ENCODE peak calls at places on chromosomes 2 and 18, in nine cellular contexts. One of them, this sample, is unnamed. For H3K36me3, the result is how much of the 10 kb centered on the place peaks cover.

GRCh38 chr2:30026091-30027055 is 105.0 kb upstream of the ALK start:
- DNase-seq in K562: peak
- DNase-seq in HepG2: peak
- DNase-seq in CD8-positive, alpha-beta T cell: no peak
- DNase-seq in IMR-90: peak
- DNase-seq in right lobe of liver: peak
- DNase-seq in neural progenitor cell: peak
- DNase-seq in brain microvascular endothelial cell: peak
- DNase-seq in Peyer's patch: no peak
- DNase-seq in this sample: peak

GRCh38 chr2:85754313-85755095 is 713 bp downstream of the ATOH8 start:
- DNase-seq in K562: no peak
- DNase-seq in HepG2: peak
- DNase-seq in CD8-positive, alpha-beta T cell: no peak
- DNase-seq in IMR-90: peak
- DNase-seq in right lobe of liver: peak
- DNase-seq in neural progenitor cell: peak
- DNase-seq in brain microvascular endothelial cell: no peak
- DNase-seq in Peyer's patch: no peak
- DNase-seq in this sample: peak

GRCh38 chr2:46122318-46122970 is 174.8 kb upstream of the EPAS1 start:
- DNase-seq in K562: no peak
- DNase-seq in HepG2: no peak
- DNase-seq in CD8-positive, alpha-beta T cell: no peak
- DNase-seq in IMR-90: no peak
- DNase-seq in right lobe of liver: no peak
- DNase-seq in neural progenitor cell: no peak
- DNase-seq in brain microvascular endothelial cell: no peak
- DNase-seq in Peyer's patch: no peak
- DNase-seq in this sample: peak

GRCh38 chr2:235611337-235611736 is 117.5 kb downstream of the AGAP1 start:
- DNase-seq in K562: no peak
- DNase-seq in HepG2: no peak
- DNase-seq in CD8-positive, alpha-beta T cell: no peak
- DNase-seq in IMR-90: no peak
- DNase-seq in right lobe of liver: no peak
- DNase-seq in neural progenitor cell: no peak
- DNase-seq in brain microvascular endothelial cell: no peak
- DNase-seq in Peyer's patch: no peak
- DNase-seq in this sample: no peak

GRCh38 chr2:118134650-118135049 is 46.4 kb downstream of the INSIG2 start:
- DNase-seq in K562: no peak
- DNase-seq in HepG2: no peak
- DNase-seq in CD8-positive, alpha-beta T cell: no peak
- DNase-seq in IMR-90: no peak
- DNase-seq in right lobe of liver: no peak
- DNase-seq in neural progenitor cell: no peak
- DNase-seq in brain microvascular endothelial cell: no peak
- DNase-seq in Peyer's patch: no peak
- DNase-seq in this sample: no peak

GRCh38 chr2:121976912-121977311 is 221.5 kb downstream of the TSN start:
- DNase-seq in K562: no peak
- DNase-seq in HepG2: no peak
- DNase-seq in CD8-positive, alpha-beta T cell: no peak
- DNase-seq in IMR-90: no peak
- DNase-seq in right lobe of liver: no peak
- DNase-seq in neural progenitor cell: no peak
- DNase-seq in brain microvascular endothelial cell: no peak
- DNase-seq in Peyer's patch: no peak
- DNase-seq in this sample: no peak

GRCh38 chr2:234331966-234332365 is 164.9 kb downstream of the ARL4C start:
- DNase-seq in K562: no peak
- DNase-seq in HepG2: no peak
- DNase-seq in CD8-positive, alpha-beta T cell: no peak
- DNase-seq in IMR-90: no peak
- DNase-seq in right lobe of liver: no peak
- DNase-seq in neural progenitor cell: no peak
- DNase-seq in brain microvascular endothelial cell: no peak
- DNase-seq in Peyer's patch: no peak
- DNase-seq in this sample: no peak

GRCh38 chr18:28040216-28040615 is 136.7 kb downstream of the CDH2 start:
- DNase-seq in K562: no peak
- DNase-seq in HepG2: no peak
- DNase-seq in CD8-positive, alpha-beta T cell: no peak
- DNase-seq in IMR-90: no peak
- DNase-seq in right lobe of liver: no peak
- DNase-seq in neural progenitor cell: no peak
- DNase-seq in brain microvascular endothelial cell: no peak
- DNase-seq in Peyer's patch: no peak
- DNase-seq in this sample: no peak

GRCh38 chr18:57437782-57438668 is 2.9 kb downstream of the ONECUT2 start:
- DNase-seq in K562: no peak
- DNase-seq in HepG2: peak
- DNase-seq in CD8-positive, alpha-beta T cell: no peak
- DNase-seq in IMR-90: peak
- DNase-seq in right lobe of liver: peak
- DNase-seq in neural progenitor cell: peak
- DNase-seq in brain microvascular endothelial cell: peak
- DNase-seq in Peyer's patch: no peak
- DNase-seq in this sample: peak

GRCh38 chr2:120237491-120237902 is 14.3 kb upstream of the TMEM185B start:
- DNase-seq in K562: peak
- DNase-seq in HepG2: no peak
- DNase-seq in CD8-positive, alpha-beta T cell: no peak
- DNase-seq in IMR-90: peak
- DNase-seq in right lobe of liver: no peak
- DNase-seq in neural progenitor cell: peak
- DNase-seq in brain microvascular endothelial cell: peak
- DNase-seq in Peyer's patch: no peak
- DNase-seq in this sample: no peak

GRCh38 chr2:85548608-85548900 is 9.6 kb downstream of the MAT2A start:
- DNase-seq in K562: no peak
- DNase-seq in HepG2: no peak
- DNase-seq in CD8-positive, alpha-beta T cell: no peak
- DNase-seq in IMR-90: no peak
- DNase-seq in right lobe of liver: no peak
- DNase-seq in neural progenitor cell: no peak
- DNase-seq in brain microvascular endothelial cell: no peak
- DNase-seq in Peyer's patch: no peak
- DNase-seq in this sample: no peak

GRCh38 chr18:36354989-36355388 is 57.5 kb downstream of the FHOD3 start:
- DNase-seq in K562: no peak
- DNase-seq in HepG2: no peak
- DNase-seq in CD8-positive, alpha-beta T cell: no peak
- DNase-seq in IMR-90: peak
- DNase-seq in right lobe of liver: no peak
- DNase-seq in neural progenitor cell: no peak
- DNase-seq in brain microvascular endothelial cell: peak
- DNase-seq in Peyer's patch: no peak
- DNase-seq in this sample: no peak

GRCh38 chr18:8754995-8755955 is 49.9 kb downstream of the MTCL1 start:
- DNase-seq in K562: no peak
- DNase-seq in HepG2: no peak
- DNase-seq in CD8-positive, alpha-beta T cell: peak
- DNase-seq in IMR-90: peak
- DNase-seq in right lobe of liver: no peak
- DNase-seq in neural progenitor cell: no peak
- DNase-seq in brain microvascular endothelial cell: peak
- DNase-seq in Peyer's patch: peak
- DNase-seq in this sample: no peak

GRCh38 chr18:44896817-44897216 is 216.1 kb downstream of the SETBP1 start:
- DNase-seq in K562: no peak
- DNase-seq in HepG2: no peak
- DNase-seq in CD8-positive, alpha-beta T cell: no peak
- DNase-seq in IMR-90: no peak
- DNase-seq in right lobe of liver: no peak
- DNase-seq in neural progenitor cell: no peak
- DNase-seq in brain microvascular endothelial cell: no peak
- DNase-seq in Peyer's patch: no peak
- DNase-seq in this sample: no peak

GRCh38 chr2:142069489-142069888 is 61.3 kb downstream of the LRP1B start:
- DNase-seq in K562: no peak
- DNase-seq in HepG2: no peak
- DNase-seq in CD8-positive, alpha-beta T cell: no peak
- DNase-seq in IMR-90: no peak
- DNase-seq in right lobe of liver: no peak
- DNase-seq in neural progenitor cell: no peak
- DNase-seq in brain microvascular endothelial cell: no peak
- DNase-seq in Peyer's patch: no peak
- DNase-seq in this sample: no peak

GRCh38 chr2:98474979-98475632 is 30.4 kb downstream of the INPP4A start:
- DNase-seq in K562: no peak
- DNase-seq in HepG2: no peak
- DNase-seq in CD8-positive, alpha-beta T cell: no peak
- DNase-seq in IMR-90: no peak
- DNase-seq in right lobe of liver: no peak
- DNase-seq in neural progenitor cell: no peak
- DNase-seq in brain microvascular endothelial cell: no peak
- DNase-seq in Peyer's patch: no peak
- DNase-seq in this sample: no peak

GRCh38 chr2:80506563-80506962 is 202.0 kb upstream of the LRRTM1 start:
- DNase-seq in K562: no peak
- DNase-seq in HepG2: no peak
- DNase-seq in CD8-positive, alpha-beta T cell: no peak
- DNase-seq in IMR-90: no peak
- DNase-seq in right lobe of liver: no peak
- DNase-seq in neural progenitor cell: no peak
- DNase-seq in brain microvascular endothelial cell: no peak
- DNase-seq in Peyer's patch: no peak
- DNase-seq in this sample: no peak

GRCh38 chr2:127661072-127661618 is 14.2 kb downstream of the LIMS2 start:
- DNase-seq in K562: no peak
- DNase-seq in HepG2: no peak
- DNase-seq in CD8-positive, alpha-beta T cell: no peak
- DNase-seq in IMR-90: peak
- DNase-seq in right lobe of liver: no peak
- DNase-seq in neural progenitor cell: no peak
- DNase-seq in brain microvascular endothelial cell: peak
- DNase-seq in Peyer's patch: no peak
- DNase-seq in this sample: no peak

DNA sequence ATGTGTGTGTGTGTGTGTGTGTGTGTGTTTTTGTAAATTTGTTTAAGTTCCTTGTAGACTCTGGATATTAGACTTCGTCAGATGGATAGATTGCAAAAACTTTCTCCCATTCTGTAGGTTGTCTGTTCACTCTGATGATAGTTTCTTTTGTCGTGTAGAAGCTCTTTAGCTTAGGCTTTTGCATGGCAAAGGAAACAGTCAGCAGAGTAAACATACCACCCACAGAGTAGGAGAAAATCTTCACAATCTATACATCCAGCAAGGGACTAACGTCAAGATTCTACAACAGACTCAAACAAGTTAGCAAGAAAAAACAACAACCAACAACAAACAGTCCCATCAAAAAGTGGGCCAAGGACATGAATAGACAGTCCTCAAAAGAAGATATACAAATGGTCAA is 336.7 kb upstream of the ATP5MC3 start:
- DNase-seq in K562: no peak
- DNase-seq in HepG2: no peak
- DNase-seq in CD8-positive, alpha-beta T cell: no peak
- DNase-seq in IMR-90: no peak
- DNase-seq in right lobe of liver: no peak
- DNase-seq in neural progenitor cell: no peak
- DNase-seq in brain microvascular endothelial cell: no peak
- DNase-seq in Peyer's patch: no peak
- DNase-seq in this sample: no peak
- TF ChIP-seq CTCF in K562: no peak
- TF ChIP-seq CTCF in HepG2: no peak
- TF ChIP-seq CTCF in CD8-positive, alpha-beta T cell: no peak
- TF ChIP-seq CTCF in IMR-90: no peak
- TF ChIP-seq CTCF in right lobe of liver: no peak
- TF ChIP-seq CTCF in neural progenitor cell: no peak
- TF ChIP-seq CTCF in brain microvascular endothelial cell: no peak
- TF ChIP-seq CTCF in Peyer's patch: no peak
- TF ChIP-seq CTCF in this sample: no peak

GRCh38 chr18:35337256-35337655 is 7.0 kb downstream of the ZNF24 start:
- DNase-seq in K562: no peak
- DNase-seq in HepG2: no peak
- DNase-seq in CD8-positive, alpha-beta T cell: no peak
- DNase-seq in IMR-90: no peak
- DNase-seq in right lobe of liver: no peak
- DNase-seq in neural progenitor cell: no peak
- DNase-seq in brain microvascular endothelial cell: no peak
- DNase-seq in Peyer's patch: no peak
- DNase-seq in this sample: no peak
- H3K36me3 ChIP-seq in K562: half or more
- H3K36me3 ChIP-seq in HepG2: half or more
- H3K36me3 ChIP-seq in CD8-positive, alpha-beta T cell: under half
- H3K36me3 ChIP-seq in IMR-90: under half
- H3K36me3 ChIP-seq in right lobe of liver: half or more
- H3K36me3 ChIP-seq in neural progenitor cell: under half
- H3K36me3 ChIP-seq in brain microvascular endothelial cell: half or more
- H3K36me3 ChIP-seq in Peyer's patch: under half
- H3K36me3 ChIP-seq in this sample: half or more

GRCh38 chr2:173959909-173960308 is 5.3 kb downstream of the SP3 start:
- DNase-seq in K562: no peak
- DNase-seq in HepG2: no peak
- DNase-seq in CD8-positive, alpha-beta T cell: no peak
- DNase-seq in IMR-90: no peak
- DNase-seq in right lobe of liver: no peak
- DNase-seq in neural progenitor cell: no peak
- DNase-seq in brain microvascular endothelial cell: no peak
- DNase-seq in Peyer's patch: no peak
- DNase-seq in this sample: no peak
- H3K27ac ChIP-seq in K562: no peak
- H3K27ac ChIP-seq in HepG2: no peak
- H3K27ac ChIP-seq in CD8-positive, alpha-beta T cell: no peak
- H3K27ac ChIP-seq in IMR-90: no peak
- H3K27ac ChIP-seq in right lobe of liver: no peak
- H3K27ac ChIP-seq in neural progenitor cell: no peak
- H3K27ac ChIP-seq in brain microvascular endothelial cell: no peak
- H3K27ac ChIP-seq in Peyer's patch: no peak
- H3K27ac ChIP-seq in this sample: peak

GRCh38 chr2:75571730-75572430 is 11.1 kb upstream of the EVA1A start:
- DNase-seq in K562: no peak
- DNase-seq in HepG2: no peak
- DNase-seq in CD8-positive, alpha-beta T cell: no peak
- DNase-seq in IMR-90: peak
- DNase-seq in right lobe of liver: no peak
- DNase-seq in neural progenitor cell: no peak
- DNase-seq in brain microvascular endothelial cell: no peak
- DNase-seq in Peyer's patch: no peak
- DNase-seq in this sample: no peak

GRCh38 chr2:75573145-75573878 is 12.6 kb upstream of the EVA1A start:
- DNase-seq in K562: no peak
- DNase-seq in HepG2: no peak
- DNase-seq in CD8-positive, alpha-beta T cell: no peak
- DNase-seq in IMR-90: no peak
- DNase-seq in right lobe of liver: no peak
- DNase-seq in neural progenitor cell: no peak
- DNase-seq in brain microvascular endothelial cell: no peak
- DNase-seq in Peyer's patch: no peak
- DNase-seq in this sample: no peak

GRCh38 chr2:75570948-75571729 is 10.4 kb upstream of the EVA1A start:
- DNase-seq in K562: no peak
- DNase-seq in HepG2: peak
- DNase-seq in CD8-positive, alpha-beta T cell: no peak
- DNase-seq in IMR-90: peak
- DNase-seq in right lobe of liver: peak
- DNase-seq in neural progenitor cell: no peak
- DNase-seq in brain microvascular endothelial cell: peak
- DNase-seq in Peyer's patch: no peak
- DNase-seq in this sample: peak

GRCh38 chr2:75577280-75577679 is 16.5 kb upstream of the EVA1A start:
- DNase-seq in K562: no peak
- DNase-seq in HepG2: peak
- DNase-seq in CD8-positive, alpha-beta T cell: no peak
- DNase-seq in IMR-90: no peak
- DNase-seq in right lobe of liver: no peak
- DNase-seq in neural progenitor cell: no peak
- DNase-seq in brain microvascular endothelial cell: no peak
- DNase-seq in Peyer's patch: no peak
- DNase-seq in this sample: no peak

GRCh38 chr2:75574106-75574505 is 13.4 kb upstream of the EVA1A start:
- DNase-seq in K562: no peak
- DNase-seq in HepG2: no peak
- DNase-seq in CD8-positive, alpha-beta T cell: no peak
- DNase-seq in IMR-90: peak
- DNase-seq in right lobe of liver: no peak
- DNase-seq in neural progenitor cell: no peak
- DNase-seq in brain microvascular endothelial cell: no peak
- DNase-seq in Peyer's patch: no peak
- DNase-seq in this sample: no peak
- TF ChIP-seq CTCF in K562: no peak
- TF ChIP-seq CTCF in HepG2: peak
- TF ChIP-seq CTCF in CD8-positive, alpha-beta T cell: no peak
- TF ChIP-seq CTCF in IMR-90: peak
- TF ChIP-seq CTCF in right lobe of liver: no peak
- TF ChIP-seq CTCF in neural progenitor cell: no peak
- TF ChIP-seq CTCF in brain microvascular endothelial cell: no peak
- TF ChIP-seq CTCF in Peyer's patch: no peak
- TF ChIP-seq CTCF in this sample: no peak

This sample was measured in WERI-Rb-1.